ENCODE peak calls at places on chromosomes 12 and 14, in four cellular contexts. L is GM12878, H is HepG2, G is SK-N-SH. O is an unnamed sample.

GRCh38 chr14:105045710-105046326 is 19.4 kb downstream of the GPR132 start:
- DNase-seq in L (no peak), H (peak; percentile 58), G (peak; percentile 97), O (peak; percentile 69)

GRCh38 chr14:99905121-99905520 is 111.9 kb downstream of the EML1 start:
- DNase-seq in L (no peak), H (no peak), G (no peak), O (no peak)

GRCh38 chr12:48995061-48995879 is 3.9 kb downstream of the DDN start:
- DNase-seq in L (no peak), H (peak; percentile 67), G (peak; percentile 98), O (peak; percentile 71)

GRCh38 chr14:94177806-94178205 is 3.7 kb downstream of the PPP4R4 start:
- DNase-seq in L (no peak), H (no peak), G (no peak), O (no peak)

GRCh38 chr14:59464651-59465569 is at the start of gene GPR135:
- DNase-seq in L (no peak), H (peak; percentile 24), G (peak; percentile 86), O (no peak)

GRCh38 chr14:101553931-101554330 is 7.4 kb upstream of the DIO3 start:
- DNase-seq in L (no peak), H (no peak), G (no peak), O (no peak)

GRCh38 chr14:51398898-51399297 is 158.9 kb downstream of the TMX1 start:
- DNase-seq in L (no peak), H (no peak), G (no peak), O (no peak)

GRCh38 chr14:76829650-76830421 is 3.6 kb downstream of the LRRC74A start:
- DNase-seq in L (no peak), H (peak; percentile 91), G (peak; percentile 55), O (no peak)

GRCh38 chr12:110077769-110078168 is 29.4 kb upstream of the C12orf76 start:
- DNase-seq in L (no peak), H (no peak), G (no peak), O (no peak)

GRCh38 chr14:48086516-48086915 is 411.1 kb upstream of the MDGA2 start:
- DNase-seq in L (no peak), H (no peak), G (no peak), O (no peak)

GRCh38 chr12:78866518-78866917 is 1.9 kb downstream of the SYT1 start:
- DNase-seq in L (no peak), H (no peak), G (no peak), O (no peak)

GRCh38 chr14:103133213-103134140 is 10.2 kb downstream of the TNFAIP2 start:
- DNase-seq in L (no peak), H (no peak), G (no peak), O (no peak)

GRCh38 chr14:101254805-101255764 is 306.2 kb upstream of the DIO3 start:
- DNase-seq in L (no peak), H (no peak), G (peak; percentile 11), O (no peak)

GRCh38 chr12:3206536-3207072 is 129.4 kb downstream of the TSPAN9 start:
- DNase-seq in L (no peak), H (no peak), G (no peak), O (no peak)

GRCh38 chr12:1808036-1808797 is 12.1 kb upstream of the LRTM2 start:
- DNase-seq in L (no peak), H (no peak), G (no peak), O (no peak)

GRCh38 chr14:94407906-94408305 is 19.5 kb upstream of the SERPINA1 start:
- DNase-seq in L (no peak), H (no peak), G (no peak), O (no peak)

GRCh38 chr12:92139634-92140555 is 5.8 kb downstream of the BTG1 start:
- DNase-seq in L (no peak), H (no peak), G (no peak), O (no peak)

GRCh38 chr12:96255077-96255476 is 60.9 kb downstream of the ELK3 start:
- DNase-seq in L (no peak), H (no peak), G (no peak), O (no peak)

GRCh38 chr12:127425474-127425873 is 841.5 kb upstream of the TMEM132C start:
- DNase-seq in L (no peak), H (no peak), G (no peak), O (no peak)

GRCh38 chr12:47753021-47754001 is 5.4 kb downstream of the RAPGEF3 start:
- DNase-seq in L (no peak), H (no peak), G (peak; percentile 75), O (no peak)

GRCh38 chr14:98731286-98731685 is 540.7 kb downstream of the BCL11B start:
- DNase-seq in L (no peak), H (no peak), G (no peak), O (no peak)

GRCh38 chr12:50572275-50572674 is 67.5 kb downstream of the DIP2B start:
- DNase-seq in L (no peak), H (peak; percentile 84), G (peak; percentile 33), O (no peak)

GRCh38 chr14:70622111-70622712 is 19.5 kb upstream of the TTC9 start:
- DNase-seq in L (no peak), H (peak; percentile 64), G (peak; percentile 56), O (peak; percentile 53)

GRCh38 chr14:31277085-31277484 is 69.5 kb upstream of the HECTD1 start:
- DNase-seq in L (no peak), H (no peak), G (no peak), O (no peak)

GRCh38 chr14:23577710-23578392 is 739 bp downstream of the JPH4 start:
- DNase-seq in L (no peak), H (no peak), G (peak; percentile 84), O (no peak)

GRCh38 chr12:69495071-69495470 is 24.9 kb downstream of the FRS2 start:
- DNase-seq in L (no peak), H (no peak), G (no peak), O (no peak)

GRCh38 chr12:211142-211465 is 2.9 kb downstream of the SLC6A12 start:
- DNase-seq in L (no peak), H (no peak), G (no peak), O (no peak)

GRCh38 chr14:28773917-28774691 is 7.5 kb downstream of the FOXG1 start:
- DNase-seq in L (no peak), H (no peak), G (no peak), O (no peak)

GRCh38 chr14:90060965-90061848 is 587 bp upstream of the KCNK13 start:
- DNase-seq in L (no peak), H (no peak), G (peak; percentile 65), O (no peak)

GRCh38 chr14:103897075-103897947 is 30.9 kb upstream of the TDRD9 start:
- DNase-seq in L (no peak), H (peak; percentile 28), G (no peak), O (no peak)

GRCh38 chr12:106301241-106301610 is 1.3 kb upstream of the TCP11L2 start:
- DNase-seq in L (no peak), H (no peak), G (no peak), O (no peak)

DNA sequence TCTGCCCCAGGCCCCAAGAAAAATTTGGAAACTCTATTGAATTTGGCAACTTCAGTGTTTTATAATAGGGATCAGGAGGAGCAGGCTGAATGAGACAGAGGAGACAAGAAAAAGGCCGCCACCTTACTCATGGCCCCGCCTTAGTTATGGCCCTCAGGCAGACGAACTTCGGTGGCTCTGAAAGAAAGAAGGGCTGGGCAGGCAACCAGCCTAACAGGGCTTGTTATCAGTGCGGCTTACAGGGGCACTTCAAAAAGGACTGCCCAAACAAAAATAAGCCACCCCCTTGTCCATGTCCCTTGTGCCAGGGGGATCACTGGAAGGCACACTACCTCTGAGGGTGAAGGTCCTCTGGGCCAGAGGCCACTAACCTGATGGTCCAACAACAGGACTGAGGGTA is 146.3 kb upstream of the ATF7IP start:
- DNase-seq in L (no peak), H (no peak), G (no peak), O (no peak)
- TF ChIP-seq ZBTB33 in L (no peak), H (no peak), G (no peak), O (no peak)

DNA sequence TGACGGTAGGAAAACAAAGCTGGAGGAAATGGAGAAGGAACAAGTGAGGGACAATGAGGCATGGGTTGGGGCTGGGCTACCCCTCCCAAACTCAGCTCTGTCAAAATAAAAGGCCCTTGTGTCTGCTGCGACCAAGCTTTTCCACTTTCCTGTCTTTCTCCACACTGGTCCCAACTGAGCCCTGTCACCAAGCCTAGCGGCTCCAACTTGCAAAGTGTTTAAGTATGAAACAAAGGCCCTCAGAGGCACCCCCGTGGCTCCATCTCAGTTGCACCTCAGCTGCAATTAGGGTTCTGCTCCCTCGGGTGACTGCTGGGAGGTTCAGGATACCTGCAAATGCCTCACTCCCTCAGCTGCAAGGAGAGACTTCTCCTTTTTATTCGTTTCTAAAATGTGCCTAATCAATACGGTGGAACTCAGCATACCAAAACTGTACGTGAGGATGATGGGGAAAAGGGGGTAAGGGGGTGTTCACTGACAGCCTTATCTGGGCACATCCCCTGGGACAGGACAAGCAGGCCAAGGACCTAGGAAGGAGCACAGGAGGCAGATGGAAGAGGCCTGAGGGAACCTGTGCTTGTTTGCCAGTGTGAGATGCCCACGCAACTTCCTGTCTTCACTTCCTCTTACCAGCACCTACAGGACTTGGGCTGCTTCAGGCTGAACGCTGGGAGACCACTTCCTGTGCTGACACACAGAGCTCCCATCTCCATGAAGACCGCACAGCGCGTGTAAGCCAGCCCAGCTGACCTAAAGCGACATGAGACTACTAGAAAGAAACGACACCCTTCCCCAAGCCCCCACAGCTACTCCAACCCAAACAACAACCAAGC is 8.9 kb downstream of the VAMP1 start:
- DNase-seq in L (peak; percentile 95), H (no peak), G (no peak), O (no peak)
- TF ChIP-seq ZBTB33 in L (no peak), H (no peak), G (no peak), O (no peak)

GRCh38 chr14:45089813-45090212 is 5.9 kb downstream of the PRPF39 start:
- DNase-seq in L (no peak), H (no peak), G (no peak), O (no peak)
- TF ChIP-seq ZBTB33 in L (no peak), H (no peak), G (no peak), O (no peak)

GRCh38 chr14:75030147-75030546 is 21.1 kb downstream of the MLH3 start:
- DNase-seq in L (no peak), H (no peak), G (no peak), O (no peak)

GRCh38 chr14:75023108-75023507 is 20.4 kb downstream of the EIF2B2 start:
- DNase-seq in L (no peak), H (no peak), G (no peak), O (no peak)

GRCh38 chr14:75025876-75026275 is 23.2 kb downstream of the EIF2B2 start:
- DNase-seq in L (no peak), H (no peak), G (no peak), O (no peak)

GRCh38 chr14:75022655-75023054 is 19.9 kb downstream of the EIF2B2 start:
- DNase-seq in L (no peak), H (peak; percentile 40), G (peak; percentile 49), O (no peak)

DNA sequence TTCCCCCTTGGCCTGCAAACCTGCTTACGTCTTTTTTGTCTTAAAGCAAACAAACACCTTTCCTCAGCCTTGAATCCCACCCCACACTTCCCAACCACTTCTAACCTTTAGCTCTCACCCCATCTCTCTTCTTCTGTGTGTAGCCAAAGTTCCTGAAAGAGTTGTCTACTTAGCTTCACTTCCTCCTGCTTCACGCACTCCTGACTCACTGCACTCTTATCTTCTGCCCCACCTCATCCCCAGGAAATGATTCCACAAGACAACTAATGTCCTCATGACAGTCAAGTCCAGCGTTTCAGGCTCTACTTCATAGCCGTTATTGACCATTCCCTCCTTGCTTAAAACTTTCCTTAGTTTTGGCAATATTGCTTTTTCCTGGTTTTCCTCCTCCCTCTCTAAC is 22.4 kb downstream of the EIF2B2 start:
- DNase-seq in L (no peak), H (no peak), G (no peak), O (no peak)
- TF ChIP-seq ZBTB33 in L (no peak), H (no peak), G (no peak), O (no peak)